ENCODE peak calls at places on chromosome 20, in nine cellular contexts. U, Z, A, L, S, G, P, F and V are unnamed samples.

GRCh38 chr20:47284373-47284772 is 72.1 kb downstream of the ZMYND8 start:
- DNase-seq in A (no peak), S (no peak), L (no peak), Z (no peak), P (no peak), U (no peak), F (no peak), G (no peak), V (no peak)

GRCh38 chr20:41480054-41480770 is 113.6 kb upstream of the EMILIN3 start:
- DNase-seq in S (no peak), G (no peak), L (no peak), U (no peak), F (no peak), A (no peak), P (no peak), Z (peak; percentile 14), V (no peak)

GRCh38 chr20:19552144-19552895 is 205.7 kb upstream of the RIN2 start:
- DNase-seq in S (no peak), G (peak; percentile 72), U (peak; percentile 66), P (peak; percentile 69), L (peak; percentile 75), Z (peak; percentile 14), A (no peak), F (no peak), V (peak; percentile 51)

GRCh38 chr20:55522296-55522815 is 483.0 kb downstream of the CBLN4 start:
- DNase-seq in U (no peak), A (no peak), G (no peak), S (no peak), F (no peak), L (no peak), Z (no peak), P (no peak), V (no peak)

GRCh38 chr20:59270380-59270779 is 30.0 kb upstream of the EDN3 start:
- DNase-seq in Z (no peak), G (no peak), S (no peak), F (no peak), A (no peak), L (no peak), U (no peak), P (no peak), V (no peak)

GRCh38 chr20:19867074-19867473 is 109.0 kb downstream of the RIN2 start:
- DNase-seq in S (no peak), A (no peak), G (no peak), L (no peak), U (no peak), P (no peak), Z (peak; percentile 62), F (no peak), V (no peak)

GRCh38 chr20:57662313-57663240 is 42.4 kb upstream of the ZBP1 start:
- DNase-seq in L (no peak), P (peak; percentile 46), Z (no peak), A (no peak), U (no peak), F (peak; percentile 7), S (no peak), G (peak; percentile 5), V (no peak)

GRCh38 chr20:36070451-36070850 is 84.1 kb upstream of the EPB41L1 start:
- DNase-seq in Z (peak; percentile 57), S (no peak), L (peak; percentile 67), F (no peak), A (no peak), U (no peak), P (no peak), G (no peak), V (no peak)

GRCh38 chr20:46751856-46752255 is 42.4 kb downstream of the SLC2A10 start:
- DNase-seq in G (no peak), F (no peak), S (no peak), A (no peak), L (no peak), Z (peak; percentile 8), P (no peak), U (no peak), V (no peak)

GRCh38 chr20:32448306-32449056 is 90.3 kb downstream of the ASXL1 start:
- DNase-seq in U (no peak), F (no peak), L (no peak), A (no peak), G (peak; percentile 62), S (no peak), Z (peak; percentile 34), P (peak; percentile 51), V (no peak)

GRCh38 chr20:33532753-33533459 is 43.0 kb downstream of the CBFA2T2 start:
- DNase-seq in F (no peak), U (no peak), L (peak; percentile 40), Z (peak; percentile 55), A (no peak), G (no peak), S (no peak), P (no peak), V (no peak)

GRCh38 chr20:62705626-62706025 is 3.0 kb upstream of the NTSR1 start:
- DNase-seq in F (no peak), G (no peak), U (no peak), A (no peak), S (no peak), P (no peak), Z (no peak), L (no peak), V (no peak)

GRCh38 chr20:47502271-47502730 is 614 bp downstream of the NCOA3 start:
- DNase-seq in P (peak; percentile 75), U (no peak), L (peak; percentile 37), A (no peak), F (peak; percentile 35), S (peak; percentile 22), G (peak; percentile 36), Z (peak; percentile 21), V (peak; percentile 15)

GRCh38 chr20:2847802-2848201 is 7.3 kb downstream of the VPS16 start:
- DNase-seq in U (no peak), F (no peak), G (no peak), Z (no peak), L (no peak), A (no peak), P (no peak), S (no peak), V (no peak)

GRCh38 chr20:8250539-8251200 is 118.6 kb downstream of the PLCB1 start:
- DNase-seq in G (no peak), S (no peak), F (no peak), Z (no peak), P (no peak), L (no peak), A (no peak), U (no peak), V (no peak)

GRCh38 chr20:17759449-17759848 is 59.7 kb downstream of the BANF2 start:
- DNase-seq in G (no peak), S (no peak), P (no peak), U (no peak), Z (peak; percentile 38), L (peak; percentile 24), F (no peak), A (no peak), V (no peak)

GRCh38 chr20:49711331-49711987 is 2.2 kb downstream of the B4GALT5 start:
- DNase-seq in P (no peak), F (no peak), L (no peak), A (no peak), G (no peak), S (no peak), U (no peak), Z (no peak), V (no peak)
- H3K4me1 ChIP-seq in P (peaks cover 46% of the 10 kb centered on the region), F (peaks cover 3% of the 10 kb centered on the region), L (peaks cover 34% of the 10 kb centered on the region), A (peaks cover 68% of the 10 kb centered on the region), G (peaks cover 7% of the 10 kb centered on the region), S (peaks cover 37% of the 10 kb centered on the region), U (peaks cover 13% of the 10 kb centered on the region), Z (peaks cover 12% of the 10 kb centered on the region), V (peaks cover 4% of the 10 kb centered on the region)

GRCh38 chr20:4569092-4569491 is 152.6 kb upstream of the PRND start:
- DNase-seq in Z (no peak), L (no peak), A (no peak), S (no peak), P (no peak), U (no peak), F (no peak), G (no peak), V (no peak)
- TF ChIP-seq CTCF in Z (no peak), L (no peak), A (peak; percentile 51), S (no peak), P (no peak), U (no peak), F (no peak), G (no peak), V (no peak)

GRCh38 chr20:4725263-4725550 is 3.5 kb downstream of the PRND start:
- DNase-seq in U (no peak), L (no peak), A (no peak), Z (no peak), P (no peak), G (no peak), S (no peak), F (no peak), V (no peak)
- H3K4me3 ChIP-seq in U (no peak overlapping the region), L (no peak overlapping the region), A (no peak overlapping the region), Z (no peak overlapping the region), P (no peak overlapping the region), G (no peak overlapping the region), S (no peak overlapping the region), F (no peak overlapping the region), V (no peak overlapping the region)

GRCh38 chr20:25316506-25317190 is 68.8 kb downstream of the PYGB start:
- DNase-seq in P (peak; percentile 45), G (no peak), S (no peak), Z (no peak), U (no peak), L (no peak), A (no peak), F (no peak), V (no peak)

GRCh38 chr20:25317351-25318075 is 69.6 kb downstream of the PYGB start:
- DNase-seq in A (no peak), P (peak; percentile 59), S (no peak), L (no peak), G (no peak), U (no peak), F (no peak), Z (no peak), V (no peak)

GRCh38 chr20:25315418-25316210 is 67.7 kb downstream of the PYGB start:
- DNase-seq in U (no peak), P (peak; percentile 36), F (no peak), S (no peak), L (no peak), G (no peak), Z (no peak), A (peak; percentile 73), V (no peak)

GRCh38 chr20:25313608-25314007 is 65.7 kb downstream of the PYGB start:
- DNase-seq in S (no peak), Z (no peak), P (no peak), F (no peak), G (no peak), L (no peak), U (no peak), A (no peak), V (no peak)

DNA sequence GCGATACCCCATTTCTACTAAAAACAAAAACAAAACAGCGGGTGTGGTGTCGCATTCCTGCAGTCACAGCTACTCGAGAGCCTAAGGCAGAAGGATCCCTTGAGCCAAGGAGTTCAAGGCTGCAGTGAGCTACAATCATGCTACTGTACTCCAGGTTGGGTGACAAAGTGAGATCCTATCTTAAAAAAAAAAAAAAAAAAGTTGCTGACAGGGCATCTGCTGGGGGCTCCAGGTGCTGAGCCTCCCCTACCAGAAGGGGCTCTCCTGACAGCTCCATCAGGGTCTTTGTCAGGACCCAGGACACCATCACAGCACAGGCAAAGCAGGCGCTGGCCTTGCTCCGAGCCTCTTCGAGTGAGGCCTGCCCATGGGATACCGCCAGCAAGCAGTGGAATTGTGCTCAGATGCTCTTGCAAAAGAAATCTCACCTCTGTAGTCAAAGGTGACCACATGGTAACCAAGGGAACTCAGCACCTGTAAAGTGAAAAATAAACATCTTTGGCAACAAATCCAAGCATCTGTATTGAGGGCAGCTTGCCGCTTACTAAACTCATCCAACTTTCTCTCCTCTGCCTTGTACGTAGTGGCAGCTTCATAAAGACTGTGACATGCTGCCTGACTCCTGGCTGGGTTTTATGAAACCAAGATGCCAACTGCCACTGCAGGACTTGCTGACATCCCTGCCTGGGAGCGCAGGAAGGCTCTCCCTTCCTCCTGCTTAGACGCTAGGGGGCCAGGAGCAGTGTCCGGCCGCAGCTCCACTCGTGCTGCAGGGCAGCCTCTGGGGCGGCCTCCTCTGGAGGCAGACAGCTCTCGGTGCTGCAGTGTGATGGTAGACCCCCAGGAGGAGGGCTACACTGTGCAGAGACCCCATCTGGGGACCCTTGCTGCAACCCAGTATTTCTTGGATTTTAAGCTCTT is 66.9 kb downstream of the PYGB start:
- DNase-seq in P (peak; percentile 43), A (peak; percentile 39), U (no peak), Z (no peak), S (no peak), L (no peak), G (no peak), F (no peak), V (no peak)
- H3K4me1 ChIP-seq in P (peaks cover 12% of the 10 kb centered on the region), A (peaks cover 35% of the 10 kb centered on the region), U (peaks cover 12% of the 10 kb centered on the region), Z (peaks cover 28% of the 10 kb centered on the region), S (peaks cover 57% of the 10 kb centered on the region), L (peaks cover 21% of the 10 kb centered on the region), G (peaks cover 16% of the 10 kb centered on the region), F (peaks cover 10% of the 10 kb centered on the region), V (peaks cover 2% of the 10 kb centered on the region)